ENCODE peak calls at places on chromosomes 16 and 17, in ten cellular contexts. X, D, I, N, J, B, W, Y, U and F are unnamed samples.

GRCh38 chr17:77385750-77386501 is 245.2 kb downstream of the SEC14L1 start:
- DNase-seq in B (no peak), Y (no peak), U (no peak), J (no peak), N (no peak), D (peak), W (no peak), I (no peak), X (no peak), F (peak)

GRCh38 chr17:45660474-45660873 is 123.6 kb upstream of the CRHR1 start:
- DNase-seq in U (no peak), J (no peak), X (no peak), B (no peak), W (no peak), N (no peak), I (no peak), Y (no peak), D (no peak), F (no peak)

GRCh38 chr17:19897901-19898300 is 30.2 kb upstream of the ULK2 start:
- DNase-seq in I (peak), D (peak), N (no peak), W (no peak), Y (no peak), J (no peak), B (peak), X (peak), U (no peak), F (no peak)

GRCh38 chr16:3652373-3653037 is 2.0 kb upstream of the DNASE1 start:
- DNase-seq in X (no peak), Y (no peak), B (no peak), N (no peak), U (no peak), I (no peak), W (no peak), D (no peak), J (no peak), F (peak)

GRCh38 chr16:15782573-15783365 is 74.1 kb downstream of the MYH11 start:
- DNase-seq in W (no peak), U (no peak), J (no peak), N (no peak), B (no peak), I (no peak), X (no peak), D (peak), Y (no peak), F (no peak)

GRCh38 chr16:27441998-27442397 is 40.0 kb downstream of the IL21R start:
- DNase-seq in D (no peak), W (no peak), N (no peak), Y (no peak), B (no peak), U (no peak), X (no peak), I (no peak), J (no peak), F (no peak)

GRCh38 chr17:36135465-36135864 is 31.8 kb downstream of the CCL4 start:
- DNase-seq in U (no peak), N (no peak), D (no peak), I (no peak), Y (no peak), X (no peak), J (no peak), B (no peak), W (no peak), F (no peak)

GRCh38 chr16:88424536-88425230 is 28.4 kb upstream of the ZFPM1 start:
- DNase-seq in J (no peak), U (no peak), N (no peak), I (no peak), D (no peak), Y (peak), B (no peak), X (no peak), W (no peak), F (no peak)

GRCh38 chr17:46774108-46774737 is 44.3 kb downstream of the WNT3 start:
- DNase-seq in Y (no peak), B (no peak), W (no peak), J (no peak), D (no peak), U (no peak), N (no peak), X (no peak), I (no peak), F (no peak)

GRCh38 chr16:73043828-73044493 is 4.0 kb downstream of the ZFHX3 start:
- DNase-seq in J (no peak), N (no peak), Y (no peak), I (no peak), X (peak), B (no peak), U (no peak), W (no peak), D (no peak), F (no peak)

GRCh38 chr17:80252871-80253270 is 7.8 kb upstream of the RNF213 start:
- DNase-seq in I (peak), B (no peak), W (peak), D (no peak), Y (no peak), U (peak), N (peak), J (peak), X (no peak), F (no peak)

GRCh38 chr17:11618861-11619566 is 20.7 kb downstream of the DNAH9 start:
- DNase-seq in Y (no peak), N (no peak), X (no peak), B (no peak), W (peak), D (no peak), U (no peak), I (peak), J (no peak), F (no peak)

GRCh38 chr16:703406-703805 is 2.2 kb downstream of the FBXL16 start:
- DNase-seq in D (no peak), J (no peak), Y (no peak), W (no peak), U (no peak), N (no peak), X (no peak), B (no peak), I (no peak), F (no peak)

GRCh38 chr17:17131876-17132275 is 74.3 kb downstream of the PLD6 start:
- DNase-seq in X (no peak), D (no peak), B (no peak), U (no peak), N (no peak), W (no peak), Y (no peak), I (no peak), J (no peak), F (no peak)

GRCh38 chr16:68331879-68332410 is 21.1 kb downstream of the PRMT7 start:
- DNase-seq in X (peak), I (no peak), D (peak), J (no peak), N (no peak), W (no peak), Y (no peak), B (peak), U (no peak), F (no peak)

GRCh38 chr17:36755586-36755985 is 154.2 kb downstream of the MRM1 start:
- DNase-seq in X (peak), I (no peak), U (no peak), W (peak), N (peak), D (peak), J (peak), Y (peak), B (no peak), F (no peak)

GRCh38 chr16:15587152-15587825 is 55.7 kb downstream of the MARF1 start:
- DNase-seq in N (no peak), W (no peak), J (no peak), D (no peak), X (no peak), I (no peak), Y (no peak), B (no peak), U (no peak), F (no peak)

GRCh38 chr16:29876578-29877249 is 13.7 kb upstream of the CDIPT start:
- DNase-seq in U (no peak), I (no peak), X (peak), W (no peak), J (peak), Y (no peak), B (no peak), N (peak), D (no peak), F (no peak)

GRCh38 chr16:85716680-85717038 is 27.9 kb upstream of the GINS2 start:
- DNase-seq in J (no peak), X (no peak), W (no peak), N (no peak), U (no peak), B (no peak), D (no peak), Y (no peak), I (no peak), F (no peak)

GRCh38 chr17:43880420-43880991 is 26.8 kb downstream of the MPP2 start:
- DNase-seq in B (no peak), X (peak), D (peak), Y (peak), J (peak), I (peak), U (no peak), W (peak), N (peak), F (no peak)

GRCh38 chr17:7587420-7587786 is 2.5 kb downstream of the SOX15 start:
- DNase-seq in B (peak), W (no peak), D (peak), N (no peak), U (no peak), X (peak), I (peak), Y (peak), J (no peak), F (no peak)

GRCh38 chr17:59361916-59362810 is 30.7 kb downstream of the YPEL2 start:
- DNase-seq in N (no peak), B (peak), I (no peak), W (no peak), X (peak), J (peak), Y (no peak), D (peak), U (no peak), F (no peak)

GRCh38 chr17:74822329-74823175 is 37.1 kb downstream of the GRIN2C start:
- DNase-seq in I (no peak), N (no peak), D (no peak), X (no peak), Y (no peak), J (no peak), W (no peak), B (no peak), U (no peak), F (no peak)

GRCh38 chr17:35028531-35029262 is 34.8 kb downstream of the RFFL start:
- DNase-seq in X (no peak), Y (no peak), W (no peak), U (no peak), D (peak), B (no peak), J (no peak), N (no peak), I (no peak), F (no peak)

GRCh38 chr17:68170246-68170645 is 77.6 kb upstream of the AMZ2 start:
- DNase-seq in X (no peak), N (no peak), D (no peak), B (no peak), Y (no peak), U (no peak), W (no peak), I (no peak), J (no peak), F (no peak)

GRCh38 chr17:81429813-81430510 is 34.7 kb downstream of the BAHCC1 start:
- DNase-seq in D (no peak), I (no peak), W (no peak), B (no peak), J (no peak), Y (no peak), N (no peak), U (no peak), X (no peak), F (no peak)

GRCh38 chr17:50107790-50108414 is 12.8 kb downstream of the PDK2 start:
- DNase-seq in X (peak), Y (peak), J (no peak), I (peak), U (no peak), B (no peak), D (peak), N (no peak), W (no peak), F (no peak)

GRCh38 chr17:78351449-78352006 is 8.3 kb downstream of the SOCS3 start:
- DNase-seq in J (no peak), N (no peak), D (peak), B (peak), I (peak), W (peak), X (peak), U (no peak), Y (peak), F (peak)

GRCh38 chr17:81128774-81129173 is 36.5 kb upstream of the PVALEF start:
- DNase-seq in B (no peak), X (no peak), U (no peak), W (no peak), Y (no peak), N (no peak), J (no peak), I (no peak), D (no peak), F (no peak)

GRCh38 chr16:65099607-65100006 is 22.3 kb downstream of the CDH11 start:
- DNase-seq in X (no peak), D (no peak), I (no peak), N (no peak), W (no peak), B (no peak), J (no peak), Y (no peak), U (no peak), F (no peak)

GRCh38 chr16:30949655-30950515 is 1.0 kb downstream of the ORAI3 start:
- DNase-seq in U (no peak), N (no peak), Y (peak), D (peak), X (peak), B (no peak), J (peak), I (peak), W (peak), F (peak)

GRCh38 chr17:29905086-29905878 is 24.7 kb downstream of the SSH2 start:
- DNase-seq in X (no peak), D (no peak), J (no peak), B (no peak), N (no peak), Y (no peak), U (no peak), I (no peak), W (peak), F (no peak)

GRCh38 chr16:59060212-59060611 is 326.1 kb upstream of the GOT2 start:
- DNase-seq in D (peak), N (no peak), X (no peak), B (peak), I (no peak), W (no peak), U (no peak), J (no peak), Y (no peak), F (no peak)

GRCh38 chr16:65689726-65690125 is 567.9 kb upstream of the CDH11 start:
- DNase-seq in D (peak), B (no peak), U (no peak), W (no peak), Y (no peak), N (no peak), J (no peak), I (no peak), X (no peak), F (no peak)

GRCh38 chr17:41792835-41793748 is 6.6 kb upstream of the JUP start:
- DNase-seq in I (peak), U (no peak), D (peak), J (no peak), X (no peak), B (no peak), N (no peak), Y (no peak), W (peak), F (no peak)

GRCh38 chr16:67526149-67526732 is 2.4 kb upstream of the RIPOR1 start:
- DNase-seq in Y (no peak), X (no peak), I (peak), W (no peak), B (no peak), J (no peak), U (no peak), D (peak), N (no peak), F (no peak)

GRCh38 chr16:65176603-65177002 is 54.7 kb upstream of the CDH11 start:
- DNase-seq in X (peak), I (no peak), U (no peak), J (no peak), Y (no peak), B (peak), N (no peak), W (peak), D (peak), F (no peak)

GRCh38 chr17:71192039-71192555 is 928.7 kb upstream of the SOX9 start:
- DNase-seq in U (no peak), B (no peak), X (no peak), W (no peak), N (no peak), J (no peak), I (no peak), D (no peak), Y (no peak), F (no peak)

GRCh38 chr17:74773871-74774286 is 2.3 kb downstream of the NAT9 start:
- DNase-seq in N (no peak), Y (no peak), J (no peak), U (no peak), I (no peak), X (peak), B (no peak), D (peak), W (no peak), F (no peak)

GRCh38 chr16:21001262-21001661 is 100.7 kb downstream of the LYRM1 start:
- DNase-seq in J (peak), I (no peak), D (peak), Y (peak), U (no peak), N (peak), X (peak), W (peak), B (no peak), F (no peak)